ENCODE peak calls at places on chromosome 2, in four cellular contexts. V, M, O and C are unnamed samples.

GRCh38 chr2:28280576-28280975 is 112.1 kb upstream of the FOSL2 start:
- DNase-seq in V (no peak), M (no peak), O (no peak), C (no peak)

GRCh38 chr2:29253495-29253894 is 138.3 kb downstream of the CLIP4 start:
- DNase-seq in M (no peak), V (no peak), O (no peak), C (no peak)

GRCh38 chr2:234672498-234673150 is 175.7 kb upstream of the ARL4C start:
- DNase-seq in O (no peak), V (no peak), M (no peak), C (no peak)

GRCh38 chr2:186477782-186478181 is 8.3 kb upstream of the ZC3H15 start:
- DNase-seq in O (no peak), M (no peak), V (no peak), C (no peak)

GRCh38 chr2:38716185-38716584 is 35.0 kb downstream of the SRSF7 start:
- DNase-seq in V (no peak), O (no peak), M (no peak), C (no peak)

GRCh38 chr2:225173909-225174308 is 131.6 kb upstream of the DOCK10 start:
- DNase-seq in M (no peak), O (no peak), V (no peak), C (no peak)

GRCh38 chr2:80335411-80335810 is 30.9 kb upstream of the LRRTM1 start:
- DNase-seq in O (no peak), M (no peak), V (no peak), C (no peak)

GRCh38 chr2:76640905-76641304 is 881.3 kb downstream of the LRRTM4 start:
- DNase-seq in O (peak; percentile 76), V (no peak), M (no peak), C (no peak)

GRCh38 chr2:55097462-55098410 is 47.5 kb upstream of the RTN4 start:
- DNase-seq in M (no peak), V (no peak), O (no peak), C (no peak)

GRCh38 chr2:151632993-151633592 is 101.2 kb downstream of the NEB start:
- DNase-seq in M (no peak), V (no peak), O (no peak), C (no peak)

GRCh38 chr2:159035790-159036411 is 67.5 kb downstream of the TANC1 start:
- DNase-seq in O (no peak), V (no peak), M (no peak), C (no peak)

GRCh38 chr2:31258351-31258750 is 24.4 kb downstream of the EHD3 start:
- DNase-seq in M (no peak), O (peak; percentile 6), V (no peak), C (no peak)

GRCh38 chr2:29879456-29879855 is 41.9 kb downstream of the ALK start:
- DNase-seq in V (no peak), O (no peak), M (no peak), C (no peak)

DNA sequence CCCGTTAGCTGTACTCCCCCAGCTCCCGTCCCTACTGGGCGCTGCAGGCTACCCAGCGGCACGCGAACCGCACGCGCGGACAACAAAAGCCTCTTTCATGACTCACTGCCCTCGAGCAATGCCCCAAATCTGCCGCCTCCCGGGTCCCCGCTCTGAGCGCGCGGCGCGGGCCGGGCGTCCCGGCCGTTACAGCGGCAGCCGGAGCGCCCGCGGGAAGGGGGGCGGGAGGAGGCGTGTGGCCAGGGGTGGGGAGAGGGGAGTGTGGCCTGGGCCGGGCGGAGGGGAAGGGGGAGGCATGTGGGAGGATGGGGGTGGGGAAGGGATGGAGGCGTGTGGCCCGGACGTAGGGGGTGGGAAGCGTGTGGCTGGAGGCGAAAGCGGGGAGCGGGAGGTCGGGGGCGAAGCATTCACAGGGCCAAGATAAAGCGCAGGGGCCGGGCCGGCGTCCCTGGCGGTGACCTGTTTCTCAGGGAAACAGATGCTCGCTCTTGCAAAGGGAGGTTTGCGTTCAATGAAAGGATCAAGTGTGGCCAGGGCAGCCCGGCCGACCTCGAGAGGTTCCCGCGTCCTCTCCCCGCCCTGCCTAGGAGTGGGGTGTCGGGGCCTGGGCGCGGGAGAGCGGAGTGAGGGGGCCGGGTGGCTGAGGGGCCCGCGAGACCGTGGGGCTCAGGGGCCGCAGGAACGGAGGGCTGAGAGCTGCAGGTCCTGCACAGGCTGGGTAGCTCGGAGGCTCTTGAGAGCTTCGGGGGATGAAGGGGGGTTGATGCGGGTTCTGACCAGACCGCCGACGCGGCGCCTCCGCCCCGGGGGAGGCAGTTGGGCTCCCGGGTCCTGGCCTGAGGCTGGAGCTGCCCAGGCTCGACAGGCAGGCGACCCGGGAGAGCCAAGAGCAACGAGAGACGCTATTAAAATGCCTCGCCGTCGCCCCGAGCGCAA is 3.5 kb upstream of the NEUROD1 start:
- DNase-seq in M (no peak), O (no peak), V (no peak), C (no peak)
- H3K9me3 ChIP-seq in M (no peaks in the 10 kb centered on the region), O (no peaks in the 10 kb centered on the region), V (no peaks in the 10 kb centered on the region), C (no peaks in the 10 kb centered on the region)

DNA sequence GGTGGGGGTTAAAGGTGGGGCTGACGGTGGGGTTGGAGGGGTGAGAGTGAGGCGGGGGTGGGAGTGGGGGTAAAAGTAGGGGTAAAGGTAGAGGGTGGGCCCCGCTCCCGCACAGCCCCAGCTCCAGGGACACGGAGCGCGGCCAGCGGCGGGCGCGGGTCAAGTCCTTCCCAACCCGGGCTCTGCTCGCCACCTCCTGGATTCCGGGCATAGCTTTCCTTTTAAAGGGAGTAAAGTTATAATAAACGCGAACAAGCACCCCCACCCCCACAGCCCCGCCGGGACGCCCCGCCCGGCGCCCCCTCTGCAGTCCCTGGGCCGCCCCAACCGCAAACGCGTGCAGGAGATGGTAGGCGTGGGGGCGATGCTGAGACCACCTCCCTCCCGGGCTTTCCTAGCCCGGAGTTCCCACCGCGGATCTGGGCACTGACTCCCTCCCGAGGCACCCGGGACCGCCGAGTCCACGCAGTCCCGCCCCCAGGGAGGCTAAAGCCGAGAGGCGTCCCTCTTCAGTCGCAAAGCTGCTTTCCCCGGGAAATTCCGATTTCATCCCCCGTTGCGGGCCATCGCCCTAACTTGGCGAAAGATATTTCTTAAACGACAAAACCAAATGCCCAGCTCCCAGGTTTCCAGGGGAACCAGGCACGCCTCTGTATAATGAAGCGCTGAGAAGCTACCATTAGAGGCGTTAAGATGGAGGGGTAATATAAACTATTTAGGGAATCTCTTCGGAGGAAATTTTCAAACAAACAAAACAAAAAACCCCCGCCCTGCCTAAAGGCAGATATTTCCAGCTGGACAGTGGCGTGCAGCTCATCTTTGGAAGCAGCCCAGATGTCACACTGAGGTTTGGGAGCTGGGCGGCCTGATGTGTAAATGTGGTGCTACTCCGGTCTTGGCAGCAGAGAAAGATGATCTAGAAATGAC is at the start of gene LIMS2:
- DNase-seq in O (peak; percentile 74), M (peak; percentile 85), V (no peak), C (no peak)
- H3K4me3 ChIP-seq in O (peak within 1 kb of the TSS; percentile 91), M (peak within 1 kb of the TSS; percentile 77), V (peak within 1 kb of the TSS; percentile 73), C (peak within 1 kb of the TSS; percentile 96)

DNA sequence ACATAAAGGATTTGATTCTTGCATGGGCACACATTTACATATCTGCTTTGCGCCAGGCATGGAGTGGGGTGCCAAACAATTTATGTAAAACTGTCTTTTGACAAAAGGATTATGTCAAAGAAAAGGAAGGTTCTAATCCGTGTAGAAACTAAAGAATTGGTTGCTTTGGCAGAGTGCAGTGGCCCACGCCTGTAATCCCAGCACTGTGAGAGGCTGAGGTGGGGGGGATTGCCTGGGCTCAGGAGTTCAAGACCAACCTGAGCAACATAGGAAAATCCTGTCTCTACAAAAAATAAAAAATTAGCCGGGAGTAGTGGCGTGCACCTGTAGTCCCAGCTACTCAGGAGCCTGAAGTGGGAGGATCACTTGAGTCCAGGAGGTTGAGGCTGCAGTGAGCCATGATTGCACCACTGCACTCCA is 1.1 kb upstream of the MTERF4 start:
- DNase-seq in M (no peak), V (no peak), O (no peak), C (no peak)
- H3K27ac ChIP-seq in M (no peak overlapping the region), V (peak overlapping the region; percentile 86), O (peak overlapping the region; percentile 87), C (peak overlapping the region; percentile 66)

GRCh38 chr2:83650156-83650555 is 808.9 kb downstream of the SUCLG1 start:
- DNase-seq in O (no peak), M (no peak), V (no peak), C (no peak)

GRCh38 chr2:83650897-83651296 is 808.2 kb downstream of the SUCLG1 start:
- DNase-seq in M (no peak), V (no peak), O (no peak), C (no peak)
- H3K9me3 ChIP-seq in M (no peaks in the 10 kb centered on the region), V (no peaks in the 10 kb centered on the region), O (no peaks in the 10 kb centered on the region), C (no peaks in the 10 kb centered on the region)

DNA sequence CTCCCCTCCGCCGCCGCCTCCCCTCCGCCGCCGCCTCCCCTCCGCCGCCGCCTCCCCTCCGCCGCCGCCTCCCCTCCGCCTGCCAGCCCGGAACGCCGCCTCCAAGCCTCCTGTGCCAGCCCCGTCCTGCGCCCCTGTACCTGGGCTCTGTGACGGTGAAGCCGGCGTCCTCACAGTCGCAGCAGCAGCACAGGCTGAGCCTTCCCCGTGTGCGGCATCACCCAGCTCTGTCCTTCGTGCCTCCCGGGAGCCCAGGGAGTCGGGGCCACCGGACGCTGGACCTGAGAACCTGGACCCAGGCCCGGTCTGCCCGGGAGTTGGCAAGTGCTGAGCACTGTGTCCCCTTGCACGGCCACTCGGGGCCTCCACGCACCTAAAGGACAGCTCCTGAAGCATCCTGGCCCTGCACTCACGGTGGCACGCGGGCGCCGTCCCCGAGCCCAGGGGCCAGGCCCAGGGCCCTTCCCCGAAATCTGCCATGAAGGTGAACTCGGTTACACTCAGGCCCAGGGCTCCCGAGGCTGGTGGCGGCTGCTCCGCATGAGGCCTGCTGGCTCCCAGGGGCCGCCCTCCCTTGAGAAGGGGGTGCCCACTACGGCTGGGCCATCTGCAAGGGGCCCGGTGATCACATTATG is 32.9 kb downstream of the RTP5 start:
- DNase-seq in V (peak; percentile 12), O (peak; percentile 25), M (peak; percentile 61), C (no peak)
- H3K4me3 ChIP-seq in V (no peak overlapping the region), O (peak overlapping the region; percentile 14), M (no peak overlapping the region), C (peak overlapping the region; percentile 66)

DNA sequence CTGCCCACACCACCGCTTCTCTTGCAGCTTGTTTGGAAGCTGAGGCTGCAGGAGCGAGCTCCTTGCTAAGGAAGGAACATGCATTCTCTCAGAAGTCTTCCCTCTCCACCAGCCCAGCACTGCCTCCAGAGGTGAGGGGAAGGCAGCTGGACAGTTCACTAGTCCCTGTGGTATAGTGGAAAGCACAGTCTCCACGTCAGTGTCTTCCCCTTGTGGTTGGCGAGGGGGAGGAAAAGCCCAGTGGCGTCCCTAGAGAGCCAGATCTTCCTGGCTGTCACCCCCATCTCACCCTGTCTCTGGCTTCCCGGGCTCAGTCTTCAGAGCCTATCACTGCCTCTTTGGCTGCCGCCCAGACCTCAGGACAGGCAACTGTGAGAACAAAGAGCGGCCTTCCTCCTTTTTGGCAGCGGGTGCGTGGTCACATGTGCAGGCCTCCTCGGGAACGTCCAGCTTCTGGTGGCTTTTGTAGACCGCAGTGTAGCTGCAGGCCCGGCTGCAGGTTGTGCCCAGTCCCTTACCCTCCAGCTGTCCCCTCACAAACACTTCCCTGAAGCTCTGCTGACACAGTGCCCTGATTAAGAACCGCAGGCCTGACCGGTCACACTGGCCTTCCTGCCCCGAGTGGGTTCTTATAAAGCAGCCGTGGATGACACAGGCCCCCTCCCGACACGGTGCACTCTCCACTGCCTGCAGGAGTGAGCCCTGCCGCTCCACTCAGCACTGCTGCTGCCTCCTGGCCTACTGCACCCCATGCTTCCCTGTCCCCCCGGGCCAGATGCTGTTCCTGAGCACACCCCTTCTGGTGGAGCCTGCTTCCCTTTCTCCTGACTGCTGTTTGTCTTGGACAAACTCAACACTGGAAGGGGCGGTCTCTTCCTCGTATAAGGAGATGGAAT is 90.9 kb downstream of the RNF144A start:
- DNase-seq in M (peak; percentile 94), V (peak; percentile 91), O (peak; percentile 96), C (no peak)
- H3K27ac ChIP-seq in M (peak overlapping the region; percentile 27), V (peak overlapping the region; percentile 36), O (peak overlapping the region; percentile 81), C (peak overlapping the region; percentile 5)